ENCODE peak calls at places on chromosomes 7 and 10, in five cellular contexts. F is GM13977, I is ovary, R is cardiac fibroblast, A is fibroblast of mammary gland. B is an unnamed sample.

GRCh38 chr7:43758861-43759683 is 592 bp downstream of the BLVRA start:
- DNase-seq in A (no peak), F (peak), I (peak), R (peak), B (no peak)

GRCh38 chr7:106858618-106859532 is 6.2 kb upstream of the PIK3CG start:
- DNase-seq in F (no peak), A (peak), R (no peak), I (no peak), B (no peak)

GRCh38 chr7:24877790-24878311 is 102.1 kb downstream of the OSBPL3 start:
- DNase-seq in F (peak), I (no peak), A (peak), R (peak), B (no peak)

GRCh38 chr7:51693258-51693657 is 376.6 kb upstream of the COBL start:
- DNase-seq in A (no peak), F (no peak), I (no peak), R (no peak), B (no peak)

GRCh38 chr7:141568227-141568626 is 17.0 kb downstream of the AGK start:
- DNase-seq in F (no peak), A (no peak), I (no peak), R (no peak), B (no peak)

GRCh38 chr7:27532256-27532783 is 130.4 kb downstream of the HIBADH start:
- DNase-seq in A (no peak), I (no peak), F (no peak), R (peak), B (no peak)

GRCh38 chr7:156334636-156335035 is 305.9 kb upstream of the RNF32 start:
- DNase-seq in I (no peak), R (no peak), F (no peak), A (no peak), B (no peak)

GRCh38 chr10:78250313-78251040 is 216.8 kb downstream of the RPS24 start:
- DNase-seq in F (no peak), R (no peak), I (no peak), A (no peak), B (no peak)

GRCh38 chr7:21690717-21691116 is 147.9 kb downstream of the DNAH11 start:
- DNase-seq in R (peak), A (no peak), F (no peak), I (no peak), B (no peak)

GRCh38 chr7:149824301-149824741 is 13.9 kb upstream of the ZNF862 start:
- DNase-seq in F (no peak), I (no peak), A (no peak), R (no peak), B (no peak)

GRCh38 chr7:47297120-47297519 is 284.8 kb downstream of the TNS3 start:
- DNase-seq in A (no peak), I (no peak), R (no peak), F (no peak), B (no peak)

GRCh38 chr10:132141076-132141475 is 45.7 kb upstream of the DPYSL4 start:
- DNase-seq in R (no peak), I (no peak), F (no peak), A (no peak), B (no peak)

GRCh38 chr7:4845740-4846142 is 16.1 kb downstream of the PAPOLB start:
- DNase-seq in A (peak), I (no peak), R (peak), F (no peak), B (no peak)
- TF ChIP-seq CTCF in A (no peak), I (no peak), R (peak), F (peak), B (no peak)

GRCh38 chr7:139557857-139558581 is 34.5 kb downstream of the CLEC2L start:
- DNase-seq in I (no peak), A (no peak), F (no peak), R (no peak), B (no peak)
- TF ChIP-seq CTCF in I (no peak), A (no peak), F (no peak), R (no peak), B (no peak)

DNA sequence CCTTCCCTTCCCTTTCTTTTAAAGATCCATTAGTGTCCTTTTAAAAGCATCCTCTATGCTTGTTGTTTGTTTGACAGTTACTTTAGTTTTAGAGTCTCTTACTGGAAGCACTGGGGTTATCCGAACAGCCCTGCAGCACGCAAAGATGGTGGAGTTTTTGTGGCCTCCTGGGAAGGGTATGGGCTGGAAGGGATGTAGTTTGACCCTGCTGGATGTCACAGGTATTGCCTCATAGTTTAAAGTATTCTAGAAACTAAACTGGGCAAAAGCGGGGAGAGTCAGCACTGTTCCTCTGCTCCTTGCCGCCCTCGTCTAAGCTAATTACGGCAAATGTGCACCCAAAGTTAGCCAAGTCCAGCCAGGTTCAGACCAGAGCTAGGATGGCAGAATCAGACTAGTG is 35.8 kb upstream of the GNAI1 start:
- DNase-seq in R (no peak), A (no peak), I (no peak), F (no peak), B (no peak)
- TF ChIP-seq CTCF in R (peak), A (peak), I (no peak), F (no peak), B (no peak)

DNA sequence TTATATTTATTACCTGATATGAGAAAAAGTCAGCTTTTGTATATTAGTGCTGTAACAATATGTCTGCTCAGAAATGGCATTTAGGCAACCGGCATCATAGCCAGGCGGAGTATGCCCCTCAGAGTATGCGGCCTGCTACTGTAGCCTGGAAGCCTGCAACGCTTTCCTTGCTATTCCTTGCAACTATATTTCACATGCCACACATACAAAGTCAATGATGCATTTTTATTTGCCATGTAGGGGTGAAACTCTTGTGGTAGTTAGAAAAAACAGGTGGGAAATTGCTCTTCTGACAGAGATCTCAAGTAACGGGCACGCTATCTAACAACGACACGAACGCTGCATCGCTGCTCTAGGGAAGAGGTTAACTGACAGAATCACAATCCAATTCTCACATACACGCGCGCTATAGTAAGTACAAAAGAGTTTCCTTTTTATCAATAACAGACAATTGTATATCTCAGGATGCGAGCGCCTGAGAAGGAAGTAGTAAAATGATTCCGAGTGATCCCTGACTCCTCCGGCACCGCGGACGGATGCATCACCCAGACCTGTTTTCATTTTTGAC is 5.9 kb downstream of the EBF3 start:
- DNase-seq in I (no peak), R (peak), A (no peak), F (no peak), B (no peak)
- TF ChIP-seq CTCF in I (no peak), R (peak), A (no peak), F (no peak), B (no peak)

GRCh38 chr7:296546-296945 is 6.6 kb downstream of the FOXL3 start:
- DNase-seq in I (no peak), F (no peak), A (no peak), R (no peak), B (no peak)

GRCh38 chr7:292826-293225 is 2.9 kb downstream of the FOXL3 start:
- DNase-seq in I (no peak), F (no peak), A (no peak), R (no peak), B (no peak)

GRCh38 chr7:293681-294439 is 3.9 kb downstream of the FOXL3 start:
- DNase-seq in F (no peak), R (no peak), A (no peak), I (no peak), B (no peak)

GRCh38 chr7:295155-296154 is 5.5 kb downstream of the FOXL3 start:
- DNase-seq in F (no peak), R (no peak), I (no peak), A (no peak), B (no peak)

GRCh38 chr7:294440-295154 is 4.6 kb downstream of the FOXL3 start:
- DNase-seq in I (no peak), F (no peak), A (no peak), R (no peak), B (no peak)
- TF ChIP-seq CTCF in I (no peak), F (no peak), A (no peak), R (no peak), B (no peak)

GRCh38 chr10:82811621-82812020 is 936.6 kb downstream of the NRG3 start:
- DNase-seq in I (no peak), A (peak), F (no peak), R (peak), B (no peak)
- TF ChIP-seq CTCF in I (no peak), A (peak), F (peak), R (peak), B (no peak)

GRCh38 chr10:1373287-1373686 is 317.1 kb downstream of the WDR37 start:
- DNase-seq in A (no peak), F (no peak), R (no peak), I (no peak), B (no peak)

GRCh38 chr10:1374501-1374900 is 318.3 kb downstream of the WDR37 start:
- DNase-seq in R (no peak), I (no peak), F (no peak), A (no peak), B (no peak)

GRCh38 chr10:1369665-1370064 is 313.5 kb downstream of the WDR37 start:
- DNase-seq in F (no peak), I (no peak), R (no peak), A (no peak), B (no peak)

GRCh38 chr10:1370298-1370697 is 314.1 kb downstream of the WDR37 start:
- DNase-seq in F (no peak), A (no peak), R (no peak), I (no peak), B (no peak)

GRCh38 chr10:1372212-1372611 is 316.0 kb downstream of the WDR37 start:
- DNase-seq in A (no peak), I (no peak), F (no peak), R (no peak), B (no peak)
- TF ChIP-seq CTCF in A (no peak), I (no peak), F (no peak), R (no peak), B (no peak)

GRCh38 chr10:5744849-5745248 is 60.2 kb downstream of the TASOR2 start:
- DNase-seq in F (no peak), I (no peak), R (no peak), A (no peak), B (no peak)
- TF ChIP-seq CTCF in F (no peak), I (no peak), R (no peak), A (no peak), B (no peak)